ENCODE peak calls at places on chromosomes 13 and 19, in seven cellular contexts. R is mammary epithelial cell; I is prostate gland; X is fibroblast of villous mesenchyme; H is CD8-positive, alpha-beta T cell; W is fibroblast of the aortic adventitia; J is HL-60. P is an unnamed sample.

GRCh38 chr19:29524201-29524911 is 1.4 kb upstream of the VSTM2B start:
- DNase-seq in W (no peak), X (no peak), H (no peak), I (no peak), J (no peak), R (peak), P (no peak)

GRCh38 chr13:89432997-89433396 is 1761.8 kb downstream of the SLITRK5 start:
- DNase-seq in X (no peak), H (no peak), J (no peak), I (no peak), R (no peak), W (no peak), P (no peak)

GRCh38 chr19:18231775-18232174 is 5.5 kb upstream of the PDE4C start:
- DNase-seq in W (no peak), J (no peak), H (no peak), I (no peak), X (no peak), R (no peak), P (no peak)

GRCh38 chr13:77047649-77048343 is 20.8 kb upstream of the FBXL3 start:
- DNase-seq in J (no peak), X (no peak), R (no peak), I (no peak), W (no peak), H (no peak), P (no peak)

GRCh38 chr13:97567510-97568243 is 133.7 kb downstream of the RAP2A start:
- DNase-seq in X (peak), J (no peak), H (no peak), I (peak), R (peak), W (peak), P (peak)

GRCh38 chr19:33280351-33280921 is 21.9 kb downstream of the CEBPA start:
- DNase-seq in X (no peak), H (no peak), I (no peak), J (peak), R (no peak), W (no peak), P (no peak)

GRCh38 chr19:57803594-57804325 is 11.0 kb downstream of the ZNF552 start:
- DNase-seq in W (peak), R (peak), J (no peak), H (no peak), I (no peak), X (peak), P (peak)

GRCh38 chr13:63901630-63902029 is 2486.0 kb upstream of the PCDH20 start:
- DNase-seq in J (no peak), W (no peak), I (no peak), R (no peak), X (no peak), H (no peak), P (no peak)

GRCh38 chr13:106433066-106433465 is 102.4 kb downstream of the EFNB2 start:
- DNase-seq in X (peak), W (no peak), I (no peak), J (no peak), R (no peak), H (no peak), P (no peak)

GRCh38 chr19:11581740-11582139 is 4.3 kb upstream of the ACP5 start:
- DNase-seq in H (peak), W (peak), R (no peak), I (no peak), X (peak), J (peak), P (peak)

GRCh38 chr19:17405250-17406038 is at the start of gene BST2:
- DNase-seq in R (no peak), I (peak), W (peak), X (peak), J (peak), H (peak), P (peak)

GRCh38 chr19:31908486-31909255 is 436.7 kb upstream of the ZNF507 start:
- DNase-seq in H (no peak), X (no peak), W (no peak), I (no peak), J (no peak), R (no peak), P (no peak)

GRCh38 chr19:342128-342455 is 2.5 kb downstream of the MIER2 start:
- DNase-seq in I (no peak), H (no peak), X (no peak), R (no peak), W (no peak), J (no peak), P (no peak)

GRCh38 chr13:50366488-50367174 is 351.4 kb downstream of the KCNRG start:
- DNase-seq in R (no peak), W (no peak), H (no peak), J (no peak), X (no peak), I (no peak), P (no peak)

GRCh38 chr13:101150998-101151397 is 265.3 kb downstream of the NALCN start:
- DNase-seq in R (no peak), W (peak), H (no peak), J (no peak), I (no peak), X (peak), P (peak)

GRCh38 chr19:7869910-7870511 is 4.2 kb downstream of the PRR36 start:
- DNase-seq in H (peak), W (peak), X (peak), J (peak), I (no peak), R (peak), P (peak)

GRCh38 chr19:38647368-38647965 is at the start of gene ACTN4:
- DNase-seq in H (peak), R (peak), X (peak), J (peak), I (peak), W (peak), P (peak)

GRCh38 chr19:40610396-40611064 is 9.4 kb downstream of the LTBP4 start:
- DNase-seq in H (peak), R (peak), W (no peak), J (peak), X (no peak), I (no peak), P (no peak)

GRCh38 chr19:28351761-28352160 is 861.2 kb downstream of the UQCRFS1 start:
- DNase-seq in X (no peak), J (no peak), R (peak), I (no peak), H (no peak), W (peak), P (no peak)

GRCh38 chr13:40776681-40777165 is 5.7 kb upstream of the MRPS31 start:
- DNase-seq in I (no peak), H (peak), R (peak), W (no peak), J (peak), X (peak), P (peak)
- H3K4me3 ChIP-seq in I (no peak), H (peak), R (no peak), W (no peak), J (no peak), X (no peak), P (no peak)

GRCh38 chr13:19601749-19602725 is 31.4 kb upstream of the MPHOSPH8 start:
- DNase-seq in R (peak), X (peak), J (peak), H (peak), W (peak), I (no peak), P (peak)
- TF ChIP-seq CTCF in R (peak), X (peak), J (no peak), H (no peak), W (peak), I (no peak), P (no peak)

DNA sequence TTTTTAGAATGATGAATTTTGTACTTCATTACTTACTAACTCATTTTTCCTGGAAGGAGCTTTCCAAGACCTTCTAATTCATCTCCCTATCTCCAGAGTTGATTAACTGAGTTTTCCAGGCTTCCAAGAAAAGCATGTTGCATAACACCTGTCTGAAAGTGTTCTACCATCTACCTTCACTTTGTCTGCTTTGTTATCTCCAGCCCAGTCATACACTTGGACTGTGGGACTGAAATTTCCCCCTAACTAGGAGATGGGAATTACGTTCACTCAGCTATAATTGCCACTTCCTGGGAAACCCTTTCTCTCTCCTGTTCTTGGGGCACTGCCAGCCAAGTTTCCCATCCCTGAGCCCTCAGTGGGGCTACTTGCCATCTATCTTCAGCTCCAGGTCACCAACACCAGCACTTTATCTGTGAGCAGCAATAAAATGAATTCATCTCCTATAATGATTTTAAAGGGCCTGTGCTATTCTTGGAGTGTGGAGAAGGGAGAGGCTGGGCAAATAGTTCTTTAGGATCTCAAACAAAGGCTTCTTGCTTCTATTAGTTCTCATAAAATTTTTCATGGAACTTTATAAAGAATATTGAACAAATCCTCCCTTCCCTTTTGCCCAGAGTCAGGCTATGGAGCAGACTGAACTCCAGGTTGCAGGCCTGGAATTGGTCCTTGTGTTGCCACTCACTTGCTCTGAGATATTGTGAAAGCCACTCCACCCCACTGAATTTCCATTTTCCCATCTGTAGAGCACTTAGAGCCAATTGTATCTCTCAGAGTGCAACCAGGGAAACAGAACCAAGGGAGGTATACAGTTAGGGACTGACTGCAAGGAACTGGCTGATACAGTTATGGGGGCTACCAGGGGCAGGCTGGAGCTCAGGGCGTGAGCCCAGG is 17.8 kb upstream of the ATP12A start:
- DNase-seq in J (no peak), W (no peak), H (no peak), I (no peak), R (no peak), X (no peak), P (no peak)
- H3K4me3 ChIP-seq in J (no peak), W (no peak), H (no peak), I (no peak), R (no peak), X (no peak), P (no peak)

GRCh38 chr13:99658266-99658991 is 157.2 kb downstream of the TM9SF2 start:
- DNase-seq in X (peak), R (peak), H (peak), W (peak), I (peak), J (peak), P (peak)
- TF ChIP-seq CTCF in X (no peak), R (peak), H (no peak), W (peak), I (peak), J (no peak), P (peak)

GRCh38 chr13:109400625-109401257 is 385.6 kb downstream of the IRS2 start:
- DNase-seq in J (no peak), W (no peak), I (no peak), X (no peak), H (no peak), R (no peak), P (no peak)
- H3K4me3 ChIP-seq in J (no peak), W (no peak), I (no peak), X (no peak), H (no peak), R (no peak), P (no peak)

GRCh38 chr13:112483299-112483698 is 104.7 kb downstream of the TUBGCP3 start:
- DNase-seq in R (no peak), H (no peak), I (no peak), X (no peak), J (no peak), W (no peak), P (no peak)

GRCh38 chr13:112481458-112481857 is 105.3 kb downstream of the SPACA7 start:
- DNase-seq in X (no peak), R (no peak), H (no peak), J (no peak), W (no peak), I (no peak), P (no peak)

GRCh38 chr13:112489199-112489598 is 98.8 kb downstream of the TUBGCP3 start:
- DNase-seq in I (no peak), H (no peak), X (no peak), J (no peak), R (no peak), W (no peak), P (no peak)

GRCh38 chr13:112487127-112487517 is 100.8 kb downstream of the TUBGCP3 start:
- DNase-seq in I (no peak), W (no peak), X (no peak), R (no peak), J (no peak), H (no peak), P (no peak)

GRCh38 chr13:112486386-112487126 is 101.4 kb downstream of the TUBGCP3 start:
- DNase-seq in R (no peak), J (no peak), X (peak), W (no peak), H (no peak), I (no peak), P (no peak)
- TF ChIP-seq CTCF in R (no peak), J (no peak), X (no peak), W (no peak), H (no peak), I (no peak), P (no peak)

DNA sequence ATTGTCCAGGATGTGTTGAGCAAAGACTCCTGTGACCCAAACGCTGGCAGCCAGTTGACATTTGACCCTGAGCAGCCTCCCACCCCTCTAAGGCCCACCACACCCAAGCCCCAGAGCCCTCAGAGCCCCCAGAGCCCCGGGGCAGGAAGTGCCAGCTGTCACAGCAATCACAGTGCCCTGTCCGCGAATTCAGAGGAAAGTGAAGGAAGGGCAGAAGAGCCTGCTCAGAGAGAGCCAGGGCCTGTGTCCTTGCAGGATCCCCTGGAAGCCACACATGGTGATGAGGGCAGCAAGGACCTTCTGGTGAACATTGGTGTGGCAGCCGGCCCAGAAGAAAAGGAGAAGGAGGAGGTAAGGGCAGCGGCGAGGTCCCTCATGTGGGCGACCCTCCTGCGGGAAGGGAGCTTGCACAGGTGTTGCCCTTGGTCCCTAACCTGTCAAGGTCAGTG is 63.7 kb downstream of the SPATA13 start:
- DNase-seq in X (no peak), H (no peak), W (no peak), J (no peak), R (no peak), I (no peak), P (no peak)
- H3K4me3 ChIP-seq in X (no peak), H (peak), W (no peak), J (no peak), R (no peak), I (no peak), P (no peak)

GRCh38 chr19:35644987-35645679 is 3.0 kb upstream of the COX6B1 start:
- DNase-seq in R (peak), W (peak), H (peak), X (peak), I (peak), J (peak), P (peak)

GRCh38 chr19:35642312-35642711 is 767 bp downstream of the ETV2 start:
- DNase-seq in W (no peak), X (no peak), I (no peak), H (no peak), J (no peak), R (no peak), P (no peak)

GRCh38 chr19:35642798-35643254 is 1.3 kb downstream of the ETV2 start:
- DNase-seq in I (no peak), R (no peak), J (no peak), X (no peak), H (no peak), W (no peak), P (no peak)

GRCh38 chr19:35644206-35644986 is 2.9 kb downstream of the ETV2 start:
- DNase-seq in I (peak), H (peak), J (peak), W (peak), R (peak), X (peak), P (peak)

GRCh38 chr19:35643255-35644205 is 2.0 kb downstream of the ETV2 start:
- DNase-seq in I (peak), J (peak), H (peak), R (peak), W (peak), X (peak), P (peak)
- TF ChIP-seq CTCF in I (no peak), J (no peak), H (no peak), R (no peak), W (no peak), X (no peak), P (no peak)

GRCh38 chr13:46171223-46171622 is 10.8 kb downstream of the LCP1 start:
- DNase-seq in H (no peak), J (peak), R (no peak), I (no peak), W (no peak), X (no peak), P (no peak)
- H3K4me3 ChIP-seq in H (peak), J (peak), R (no peak), I (no peak), W (no peak), X (no peak), P (no peak)

GRCh38 chr19:41888926-41889325 is 5.9 kb downstream of the ARHGEF1 start:
- DNase-seq in W (no peak), I (no peak), X (no peak), H (peak), R (no peak), J (no peak), P (no peak)
- TF ChIP-seq CTCF in W (no peak), I (no peak), X (no peak), H (peak), R (no peak), J (no peak), P (no peak)

P was measured in fibroblast of pulmonary artery.